ENCODE peak calls at places on chromosomes 3 and 15, in eight cellular contexts. F, R, U, A, N, O, K and Q are unnamed samples.

GRCh38 chr15:99986297-99987118 is 253.3 kb upstream of the LYSMD4 start:
- DNase-seq in U (no peak), A (no peak), O (no peak), N (no peak), F (no peak), R (no peak), K (no peak), Q (peak)

GRCh38 chr3:114790752-114791151 is 356.3 kb downstream of the ZBTB20 start:
- DNase-seq in F (no peak), U (no peak), R (no peak), O (no peak), K (no peak), N (no peak), A (no peak), Q (no peak)

GRCh38 chr15:31062310-31062964 is 39.1 kb downstream of the TRPM1 start:
- DNase-seq in A (no peak), F (no peak), O (no peak), K (no peak), N (no peak), U (no peak), R (peak), Q (no peak)

GRCh38 chr3:131501949-131502348 is 822 bp downstream of the MRPL3 start:
- DNase-seq in A (no peak), F (no peak), K (no peak), O (no peak), N (no peak), U (no peak), R (peak), Q (peak)

GRCh38 chr3:193132247-193132646 is 108.8 kb upstream of the PLAAT1 start:
- DNase-seq in A (no peak), F (no peak), K (no peak), O (no peak), R (no peak), N (no peak), U (no peak), Q (no peak)

GRCh38 chr3:23735575-23736326 is 70.0 kb upstream of the UBE2E1 start:
- DNase-seq in A (no peak), O (peak), R (peak), N (no peak), K (no peak), U (no peak), F (no peak), Q (no peak)

GRCh38 chr15:68149059-68149458 is 56.1 kb downstream of the CALML4 start:
- DNase-seq in F (peak), O (no peak), N (no peak), U (no peak), A (peak), R (no peak), K (no peak), Q (no peak)

GRCh38 chr15:95557226-95558046 is 773.1 kb upstream of the NR2F2 start:
- DNase-seq in R (peak), K (no peak), N (no peak), U (no peak), A (peak), O (peak), F (peak), Q (no peak)

GRCh38 chr15:61489571-61489970 is 260.5 kb upstream of the RORA start:
- DNase-seq in N (no peak), K (no peak), U (no peak), R (no peak), F (no peak), O (no peak), A (no peak), Q (no peak)

GRCh38 chr15:93179072-93179471 is 90.1 kb upstream of the RGMA start:
- DNase-seq in K (no peak), R (no peak), F (peak), O (peak), N (peak), U (peak), A (no peak), Q (no peak)

GRCh38 chr3:52055537-52056351 is 627 bp downstream of the DUSP7 start:
- DNase-seq in A (peak), K (no peak), O (peak), U (peak), N (peak), R (peak), F (peak), Q (peak)

GRCh38 chr3:52051444-52051843 is 4.9 kb downstream of the DUSP7 start:
- DNase-seq in N (no peak), O (no peak), A (no peak), R (no peak), U (no peak), K (no peak), F (peak), Q (no peak)

GRCh38 chr3:52054689-52055511 is 1.5 kb downstream of the DUSP7 start:
- DNase-seq in K (no peak), N (no peak), A (no peak), R (peak), O (no peak), U (no peak), F (no peak), Q (no peak)

GRCh38 chr3:52052831-52053306 is 3.5 kb downstream of the DUSP7 start:
- DNase-seq in U (peak), K (peak), A (peak), R (peak), N (peak), O (peak), F (peak), Q (peak)

GRCh38 chr3:52053307-52054304 is 2.8 kb downstream of the DUSP7 start:
- DNase-seq in R (peak), K (no peak), N (no peak), F (no peak), A (no peak), O (peak), U (no peak), Q (peak)
- TF ChIP-seq POLR2A in R (no peak), K (no peak), N (no peak), F (no peak), A (no peak), O (no peak), U (no peak), Q (no peak)

DNA sequence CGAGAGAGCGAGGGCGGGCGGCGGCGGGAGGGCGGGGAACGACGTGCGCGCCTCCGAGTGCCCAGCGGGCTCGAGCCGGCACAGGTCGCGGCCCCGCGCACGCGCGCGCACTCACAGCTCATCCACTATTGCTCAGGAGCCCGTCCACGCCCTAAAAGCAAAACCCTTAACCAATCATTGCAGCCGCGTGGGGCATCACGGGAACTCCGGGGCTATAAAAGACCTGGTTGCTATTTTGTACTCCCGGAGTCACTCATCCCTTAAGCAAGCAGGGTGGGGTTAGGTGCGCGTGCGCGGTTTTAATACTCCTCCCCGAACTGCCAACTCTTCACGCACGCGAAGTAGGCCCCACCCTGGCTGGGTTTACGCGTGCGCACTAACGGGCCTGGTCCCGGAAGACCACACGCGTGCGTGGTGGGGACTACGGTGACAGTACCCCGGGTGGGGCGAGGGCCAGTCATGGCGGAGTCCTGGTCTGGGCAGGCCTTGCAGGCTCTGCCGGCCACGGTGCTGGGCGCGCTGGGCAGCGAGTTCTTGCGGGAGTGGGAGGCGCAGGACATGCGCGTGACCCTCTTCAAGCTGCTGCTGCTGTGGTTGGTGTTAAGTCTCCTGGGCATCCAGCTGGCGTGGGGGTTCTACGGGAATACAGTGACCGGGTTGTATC is at the start of the genes RHOA and TCTA:
- DNase-seq in U (peak), A (peak), K (peak), O (peak), N (peak), F (peak), R (peak), Q (peak)
- TF ChIP-seq POLR2A in U (peak), A (peak), K (peak), O (peak), N (peak), F (peak), R (peak), Q (peak)

DNA sequence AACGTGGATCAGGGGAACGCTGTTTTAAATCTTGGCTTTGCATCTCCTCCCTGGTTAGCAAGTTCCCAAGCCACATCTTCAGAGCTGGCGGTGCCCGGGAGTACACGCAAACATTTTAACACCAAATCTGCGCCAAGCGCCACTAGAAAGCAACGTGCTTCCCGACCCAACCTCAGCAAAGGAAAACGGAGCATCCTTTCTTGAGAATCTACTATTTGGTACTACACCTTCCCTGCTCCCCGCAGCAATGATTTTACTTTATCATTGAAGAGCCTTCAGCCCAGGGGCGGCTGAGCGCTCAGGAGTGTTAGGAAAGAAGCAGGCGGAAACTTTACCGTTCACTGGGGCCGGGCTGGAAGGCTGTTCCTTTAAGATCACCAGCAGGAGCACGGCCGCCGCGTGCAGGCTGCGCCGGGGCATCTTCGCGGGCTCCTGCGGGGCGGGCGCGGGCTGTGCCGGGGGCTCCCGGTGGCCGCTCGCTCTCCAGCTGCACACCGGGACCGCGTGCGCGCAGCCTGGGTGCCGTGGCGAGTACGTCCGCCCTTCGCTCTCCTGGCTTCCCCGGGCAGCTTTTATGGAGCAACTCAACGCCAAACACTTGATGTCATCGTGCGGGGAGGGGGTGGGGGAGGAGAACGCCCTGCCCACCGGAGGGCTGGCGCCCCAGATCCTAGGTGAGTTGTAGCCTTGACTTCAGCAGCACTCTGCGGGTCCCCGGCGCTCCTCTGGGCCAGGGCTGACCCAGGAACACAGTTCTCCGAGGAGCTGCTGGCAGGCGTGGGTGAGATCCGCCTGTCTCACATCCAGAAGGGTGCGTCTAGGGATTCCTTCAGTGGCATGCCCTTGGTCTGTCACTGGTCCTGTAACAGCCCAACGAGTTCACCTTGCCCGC is at the start of gene CA12:
- DNase-seq in R (peak), O (no peak), N (peak), A (no peak), K (no peak), F (peak), U (peak), Q (peak)
- TF ChIP-seq POLR2A in R (no peak), O (no peak), N (no peak), A (peak), K (no peak), F (no peak), U (peak), Q (no peak)

GRCh38 chr3:71581981-71582611 is 1.4 kb downstream of the FOXP1 start:
- DNase-seq in O (peak), N (peak), K (peak), A (peak), R (peak), U (peak), F (peak), Q (peak)

GRCh38 chr3:71584216-71585061 is 911 bp upstream of the FOXP1 start:
- DNase-seq in K (peak), O (peak), N (peak), F (peak), A (peak), U (peak), R (peak), Q (peak)

GRCh38 chr3:71585126-71585525 is 1.6 kb upstream of the FOXP1 start:
- DNase-seq in U (no peak), R (peak), A (no peak), K (no peak), O (no peak), F (peak), N (no peak), Q (peak)

GRCh38 chr3:71582612-71583568 is 638 bp downstream of the FOXP1 start:
- DNase-seq in K (peak), U (peak), N (peak), O (peak), R (peak), A (peak), F (peak), Q (peak)

DNA sequence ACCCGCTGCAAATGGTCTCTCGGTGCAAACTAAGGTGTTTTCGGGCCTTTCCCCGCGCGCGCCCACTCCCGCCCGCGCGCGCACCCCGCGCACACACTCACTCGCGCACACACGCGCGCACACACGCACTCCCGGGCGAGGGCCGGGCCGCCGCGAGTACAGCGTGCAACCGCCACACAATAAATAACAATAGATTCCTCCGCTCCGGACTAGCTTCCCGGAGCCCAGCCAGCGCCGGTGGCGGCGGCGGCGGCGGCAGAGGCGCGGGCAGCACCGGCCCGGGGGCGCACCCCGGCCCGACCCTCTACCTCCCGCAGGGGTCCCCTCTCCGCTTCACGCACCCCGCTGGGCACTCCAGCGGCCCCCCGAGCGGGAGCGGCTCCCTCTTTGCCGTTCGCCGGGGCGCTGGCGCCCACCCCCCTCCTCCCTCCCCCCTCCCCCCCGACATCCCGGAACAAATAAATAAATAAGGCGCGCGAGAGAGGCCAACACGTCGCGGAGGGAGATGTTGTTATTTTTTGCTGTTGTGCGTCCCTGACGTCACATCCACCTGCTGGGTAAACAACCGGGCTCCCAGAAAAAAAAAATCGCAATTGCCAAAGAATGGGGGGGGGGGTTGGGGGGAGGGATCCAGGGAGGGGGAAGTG is at the start of gene FOXP1:
- DNase-seq in K (peak), A (peak), F (peak), O (peak), R (peak), U (peak), N (peak), Q (peak)
- TF ChIP-seq POLR2A in K (peak), A (peak), F (peak), O (peak), R (no peak), U (peak), N (peak), Q (peak)

DNA sequence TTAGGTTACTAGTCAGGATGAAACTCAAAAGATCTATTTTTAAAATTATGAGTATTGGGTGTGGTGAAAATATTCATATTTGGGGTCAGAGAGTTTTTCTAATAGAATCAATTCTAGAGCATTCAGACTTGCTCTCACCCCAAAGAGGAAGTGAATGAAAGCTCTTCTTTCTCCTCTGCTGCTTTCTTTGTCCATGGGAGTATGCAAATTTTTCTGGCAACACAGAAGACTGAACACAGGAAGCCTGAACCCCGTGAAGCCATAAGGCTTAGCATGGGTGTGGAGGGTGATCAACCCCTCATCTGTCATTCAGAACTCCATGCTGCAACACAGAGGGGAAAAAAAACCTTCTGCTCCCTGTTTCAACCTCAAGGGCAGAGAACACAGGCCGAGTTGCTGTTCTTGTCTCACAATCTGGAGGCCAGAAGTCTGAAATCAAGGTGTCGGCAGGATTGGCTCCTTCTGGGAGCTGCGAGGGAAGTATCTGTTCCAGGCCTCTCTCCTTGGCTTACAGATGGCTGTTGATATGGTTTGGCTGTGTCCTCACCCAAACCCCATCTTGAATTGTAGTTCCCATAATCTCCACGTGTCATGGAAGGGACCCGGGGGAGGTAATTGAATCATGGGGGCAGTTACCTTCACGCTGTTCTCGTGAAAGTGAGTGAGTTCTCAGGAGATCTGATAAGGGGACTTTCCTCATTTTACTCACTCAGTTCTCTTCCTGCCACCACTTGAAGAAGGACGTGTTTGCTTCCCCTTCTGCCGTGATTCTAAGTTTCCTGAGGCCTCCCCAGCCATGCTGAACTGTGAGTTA is 33.7 kb upstream of the CD47 start:
- DNase-seq in N (no peak), U (no peak), K (no peak), F (no peak), O (no peak), R (peak), A (no peak), Q (peak)
- TF ChIP-seq POLR2A in N (no peak), U (no peak), K (no peak), F (no peak), O (no peak), R (no peak), A (no peak), Q (no peak)

GRCh38 chr3:113495035-113495434 is 19.9 kb downstream of the SPICE1 start:
- DNase-seq in U (no peak), R (peak), A (no peak), N (no peak), O (no peak), F (peak), K (no peak), Q (peak)

GRCh38 chr3:113501597-113501996 is 13.4 kb downstream of the SPICE1 start:
- DNase-seq in K (no peak), U (no peak), F (no peak), A (no peak), O (no peak), R (no peak), N (no peak), Q (peak)

GRCh38 chr3:113499081-113499480 is 15.9 kb downstream of the SPICE1 start:
- DNase-seq in N (no peak), R (no peak), O (no peak), K (no peak), F (no peak), A (no peak), U (no peak), Q (no peak)

GRCh38 chr3:113498221-113499005 is 16.5 kb downstream of the SPICE1 start:
- DNase-seq in A (no peak), U (no peak), O (no peak), K (no peak), F (no peak), R (peak), N (no peak), Q (no peak)

DNA sequence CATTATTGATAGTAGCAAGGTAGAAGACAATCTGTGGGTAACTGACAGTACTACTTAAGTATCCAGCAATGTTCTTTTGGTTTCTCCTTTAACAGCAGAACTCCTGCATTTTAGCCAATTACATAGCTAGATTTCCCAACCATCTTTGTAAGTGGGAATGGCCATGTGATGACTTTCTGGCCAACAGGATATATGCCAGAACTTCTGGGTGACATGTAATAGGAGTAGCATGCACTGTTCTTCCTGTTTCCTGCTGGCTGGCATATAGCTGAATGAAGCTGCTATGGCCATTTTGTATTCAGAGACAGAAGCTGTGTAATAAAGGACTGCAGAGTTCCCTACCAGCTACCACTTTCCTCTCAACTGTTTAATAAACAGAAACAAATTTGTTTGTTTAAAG is 18.0 kb downstream of the SPICE1 start:
- DNase-seq in F (no peak), U (no peak), R (peak), K (no peak), O (no peak), N (no peak), A (no peak), Q (no peak)
- TF ChIP-seq POLR2A in F (no peak), U (no peak), R (no peak), K (no peak), O (no peak), N (no peak), A (no peak), Q (no peak)

GRCh38 chr3:48581621-48582481 is 13.3 kb downstream of the COL7A1 start:
- DNase-seq in U (no peak), K (no peak), N (no peak), O (no peak), F (no peak), R (no peak), A (no peak), Q (no peak)
- TF ChIP-seq POLR2A in U (no peak), K (no peak), N (no peak), O (no peak), F (no peak), R (no peak), A (no peak), Q (no peak)

DNA sequence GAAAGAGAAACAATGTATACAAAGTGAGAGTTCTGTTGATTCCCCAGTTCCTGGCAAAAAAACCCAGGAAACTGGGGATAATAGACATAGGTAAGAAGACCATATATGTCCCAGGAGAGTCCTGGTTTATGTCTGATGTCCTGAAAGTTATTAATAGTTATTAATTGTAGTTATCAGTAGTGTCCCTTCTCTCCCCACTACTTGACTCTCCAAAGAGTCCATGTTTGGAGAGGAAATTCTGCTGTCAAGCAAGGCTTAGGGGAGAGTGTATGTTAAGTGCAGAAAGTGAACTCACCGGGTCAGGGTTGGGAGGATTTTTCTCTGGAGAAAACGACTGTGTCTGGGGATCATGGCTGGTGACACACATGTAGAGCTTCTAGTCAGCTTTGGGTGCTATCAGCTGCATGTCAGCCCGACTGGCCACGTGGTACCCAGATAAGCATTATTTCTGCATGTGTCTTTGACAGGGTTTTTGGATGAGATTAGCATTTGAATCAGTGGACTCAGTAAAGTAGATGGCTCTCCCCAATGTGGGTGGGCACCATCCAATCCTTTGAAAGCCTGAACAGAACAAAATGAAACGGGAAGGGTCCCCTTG is 80.4 kb downstream of the CACNA2D3 start:
- DNase-seq in N (no peak), U (no peak), A (no peak), O (no peak), F (no peak), R (no peak), K (no peak), Q (no peak)
- TF ChIP-seq POLR2A in N (no peak), U (no peak), A (no peak), O (no peak), F (no peak), R (no peak), K (no peak), Q (no peak)